ENCODE peak calls at places on chromosomes 11 and 22, in six cellular contexts. P is IMR-90, B is NCI-H1092 treated with DMSO at 0.1 percent for 48 hours, E is cardiac fibroblast, L is hypothalamus, F is T-helper 1 cell. Z is an unnamed sample.

GRCh38 chr11:32831241-32831640 is 1.5 kb downstream of the PRRG4 start:
- DNase-seq in B (no peak), L (no peak), F (no peak), E (no peak), P (no peak), Z (no peak)

GRCh38 chr22:40524392-40525249 is 111.9 kb downstream of the MRTFA start:
- DNase-seq in L (no peak), P (peak; percentile 54), B (no peak), E (peak; percentile 76), F (no peak), Z (peak; percentile 25)

GRCh38 chr11:128472128-128473110 is 114.9 kb downstream of the ETS1 start:
- DNase-seq in E (peak; percentile 53), B (no peak), P (peak; percentile 79), L (no peak), F (no peak), Z (peak; percentile 13)

GRCh38 chr11:7892751-7893356 is 38.2 kb downstream of the OR10A6 start:
- DNase-seq in F (no peak), P (peak; percentile 74), B (peak; percentile 35), L (no peak), E (peak; percentile 79), Z (peak; percentile 67)

GRCh38 chr22:32042924-32043323 is at the start of gene SLC5A1:
- DNase-seq in P (no peak), B (peak; percentile 18), E (no peak), F (no peak), L (no peak), Z (peak; percentile 95)

GRCh38 chr22:33812578-33812977 is 107.7 kb downstream of the LARGE1 start:
- DNase-seq in L (no peak), P (no peak), B (no peak), E (no peak), F (no peak), Z (no peak)

GRCh38 chr11:83464181-83464580 is 178.0 kb upstream of the CCDC90B start:
- DNase-seq in B (no peak), L (no peak), E (no peak), P (no peak), F (no peak), Z (peak; percentile 92)

GRCh38 chr11:84800755-84801346 is 826.3 kb downstream of the DLG2 start:
- DNase-seq in L (no peak), E (peak; percentile 2), F (no peak), B (peak; percentile 14), P (peak; percentile 36), Z (peak; percentile 5)